ENCODE peak calls at places on chromosomes 12 and 14, in four cellular contexts. Z, N, Y and K are unnamed samples.

GRCh38 chr14:49769171-49769570 is 1.2 kb downstream of the KLHDC2 start:
- DNase-seq in Z (no peak), N (no peak), Y (no peak), K (peak; percentile 36)

GRCh38 chr12:93550748-93551611 is 21.5 kb upstream of the SOCS2 start:
- DNase-seq in Z (no peak), N (no peak), Y (no peak), K (peak; percentile 23)

GRCh38 chr12:90653051-90653450 is 301.9 kb downstream of the CCER1 start:
- DNase-seq in Z (no peak), N (no peak), Y (no peak), K (no peak)

GRCh38 chr12:46101121-46101869 is 110.9 kb upstream of the SCAF11 start:
- DNase-seq in Z (no peak), N (no peak), Y (peak; percentile 49), K (no peak)

GRCh38 chr12:88334271-88334670 is 192.2 kb downstream of the TMTC3 start:
- DNase-seq in Z (no peak), N (no peak), Y (peak; percentile 5), K (no peak)

GRCh38 chr12:93376436-93377251 is 1.1 kb upstream of the NUDT4 start:
- DNase-seq in Z (peak; percentile 28), N (no peak), Y (no peak), K (peak; percentile 40)

GRCh38 chr14:59274991-59275391 is 86.5 kb downstream of the DAAM1 start:
- DNase-seq in Z (no peak), N (peak; percentile 53), Y (no peak), K (peak; percentile 44)

GRCh38 chr12:132804426-132804861 is 24.2 kb downstream of the GOLGA3 start:
- DNase-seq in Z (no peak), N (peak; percentile 87), Y (no peak), K (no peak)

GRCh38 chr14:32417956-32418552 is 89.0 kb downstream of the AKAP6 start:
- DNase-seq in Z (no peak), N (no peak), Y (peak; percentile 56), K (peak; percentile 35)

GRCh38 chr12:86174188-86174587 is 82.0 kb downstream of the MGAT4C start:
- DNase-seq in Z (no peak), N (no peak), Y (no peak), K (no peak)

GRCh38 chr12:127565241-127565640 is 701.7 kb upstream of the TMEM132C start:
- DNase-seq in Z (no peak), N (no peak), Y (no peak), K (no peak)

GRCh38 chr14:68621400-68622365 is 171.2 kb downstream of the ZFP36L1 start:
- DNase-seq in Z (no peak), N (no peak), Y (no peak), K (no peak)

GRCh38 chr14:52944267-52944666 is 6.6 kb downstream of the FERMT2 start:
- DNase-seq in Z (no peak), N (no peak), Y (no peak), K (no peak)

GRCh38 chr12:122421263-122421814 is 1.1 kb downstream of the CLIP1 start:
- DNase-seq in Z (peak; percentile 59), N (peak; percentile 64), Y (peak; percentile 64), K (peak; percentile 52)

GRCh38 chr14:93113678-93114067 is 2.1 kb downstream of the ITPK1 start:
- DNase-seq in Z (no peak), N (no peak), Y (no peak), K (no peak)

DNA sequence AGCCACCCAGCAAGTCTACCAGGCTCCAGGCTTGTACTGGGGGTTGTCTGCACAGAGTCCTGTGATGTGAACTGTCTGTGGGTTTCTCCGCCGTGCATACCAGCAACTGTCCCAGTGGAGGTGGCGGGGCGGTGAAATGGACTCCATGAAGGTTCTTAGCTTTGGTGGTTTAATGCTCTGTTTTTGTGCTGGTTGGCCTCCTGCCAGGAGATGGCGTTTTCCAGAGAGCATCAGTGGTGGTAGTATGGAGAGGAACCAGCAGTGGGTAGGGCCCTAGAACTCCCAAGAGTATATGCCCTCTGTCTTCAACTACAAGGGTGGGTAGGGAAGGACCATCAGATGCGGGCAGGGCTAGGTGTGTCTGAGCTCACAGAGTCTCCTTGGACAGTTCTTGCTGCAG is 303.8 kb downstream of the TMEM121 start:
- DNase-seq in Z (no peak), N (no peak), Y (no peak), K (no peak)
- H3K9me3 ChIP-seq in Z (no peaks in the 10 kb centered on the region), N (no peaks in the 10 kb centered on the region), Y (no peaks in the 10 kb centered on the region), K (peaks cover 2% of the 10 kb centered on the region)

DNA sequence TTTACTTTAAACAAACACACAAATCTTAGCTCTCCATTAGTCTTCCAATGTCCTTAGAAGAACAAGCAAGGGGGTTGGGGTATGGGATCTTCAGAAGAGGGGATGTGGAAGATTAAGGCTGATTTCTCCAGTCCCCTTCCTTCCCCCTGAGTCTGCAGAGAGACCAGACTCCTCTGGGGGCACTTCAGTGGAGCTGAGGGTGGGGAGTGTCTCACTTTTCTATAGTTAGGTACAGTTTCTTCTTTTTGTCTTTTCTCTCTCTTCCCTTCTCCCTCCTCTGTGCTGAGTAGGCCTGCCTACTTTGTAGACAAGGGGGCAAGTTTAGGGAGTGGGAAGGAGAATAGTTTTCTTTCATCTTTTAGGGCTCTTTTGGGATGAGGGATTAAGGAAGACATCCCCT is 2.5 kb downstream of the HOXC4 start:
- DNase-seq in Z (no peak), N (no peak), Y (no peak), K (no peak)
- H3K4me3 ChIP-seq in Z (no peak overlapping the region), N (no peak overlapping the region), Y (no peak overlapping the region), K (no peak overlapping the region)

GRCh38 chr14:38705220-38705619 is 397.8 kb downstream of the SEC23A start:
- DNase-seq in Z (no peak), N (no peak), Y (no peak), K (no peak)
- H3K9me3 ChIP-seq in Z (no peaks in the 10 kb centered on the region), N (no peaks in the 10 kb centered on the region), Y (no peaks in the 10 kb centered on the region), K (no peaks in the 10 kb centered on the region)

GRCh38 chr12:54300267-54300731 is 516 bp downstream of the NFE2 start:
- DNase-seq in Z (no peak), N (no peak), Y (no peak), K (no peak)
- H3K4me3 ChIP-seq in Z (no peak overlapping the region), N (no peak overlapping the region), Y (peak overlapping the region; percentile 12), K (no peak overlapping the region)

GRCh38 chr12:22299294-22299912 is 35.1 kb downstream of the ST8SIA1 start:
- DNase-seq in Z (no peak), N (no peak), Y (no peak), K (no peak)
- H3K9me3 ChIP-seq in Z (no peaks in the 10 kb centered on the region), N (peaks cover 25% of the 10 kb centered on the region), Y (peaks cover 26% of the 10 kb centered on the region), K (no peaks in the 10 kb centered on the region)

GRCh38 chr12:6786416-6787094 is 2.8 kb upstream of the CD4 start:
- DNase-seq in Z (no peak), N (no peak), Y (no peak), K (no peak)
- H3K4me3 ChIP-seq in Z (no peak overlapping the region), N (no peak overlapping the region), Y (no peak overlapping the region), K (no peak overlapping the region)

GRCh38 chr14:106215229-106215628 is 688.8 kb downstream of the TMEM121 start:
- DNase-seq in Z (no peak), N (no peak), Y (no peak), K (no peak)
- H3K9me3 ChIP-seq in Z (no peaks in the 10 kb centered on the region), N (no peaks in the 10 kb centered on the region), Y (no peaks in the 10 kb centered on the region), K (no peaks in the 10 kb centered on the region)

GRCh38 chr14:71931492-71932228 is 569 bp upstream of the RGS6 start:
- DNase-seq in Z (no peak), N (no peak), Y (no peak), K (no peak)
- H3K4me3 ChIP-seq in Z (no peak overlapping the region), N (no peak overlapping the region), Y (no peak overlapping the region), K (no peak overlapping the region)

GRCh38 chr12:56900583-56900982 is 33.6 kb downstream of the SDR9C7 start:
- DNase-seq in Z (no peak), N (no peak), Y (peak; percentile 93), K (no peak)
- H3K9me3 ChIP-seq in Z (no peaks in the 10 kb centered on the region), N (peaks cover 26% of the 10 kb centered on the region), Y (peaks cover 14% of the 10 kb centered on the region), K (no peaks in the 10 kb centered on the region)

GRCh38 chr12:123905319-123905925 is 67.2 kb downstream of the CCDC92 start:
- DNase-seq in Z (peak; percentile 65), N (no peak), Y (peak; percentile 47), K (peak; percentile 76)

GRCh38 chr12:123908884-123909807 is 63.5 kb downstream of the CCDC92 start:
- DNase-seq in Z (no peak), N (no peak), Y (no peak), K (no peak)

GRCh38 chr12:123910057-123910456 is 62.6 kb downstream of the CCDC92 start:
- DNase-seq in Z (no peak), N (no peak), Y (no peak), K (no peak)

GRCh38 chr12:123907021-123907420 is 65.6 kb downstream of the CCDC92 start:
- DNase-seq in Z (no peak), N (no peak), Y (no peak), K (no peak)

GRCh38 chr12:123907726-123908476 is 64.7 kb downstream of the CCDC92 start:
- DNase-seq in Z (peak; percentile 58), N (no peak), Y (no peak), K (no peak)
- H3K4me3 ChIP-seq in Z (no peak overlapping the region), N (no peak overlapping the region), Y (no peak overlapping the region), K (no peak overlapping the region)